ENCODE peak calls at places on chromosomes 6 and 20, in ten cellular contexts. J is Peyer's patch, B is colonic mucosa, O is BJ, R is A549, X is fibroblast of pulmonary artery, S is AG10803, Z is tibial artery, V is PC-9, F is fibroblast of the aortic adventitia. G is an unnamed sample.

GRCh38 chr20:23147964-23148720 is 62.0 kb upstream of the CD93 start:
- DNase-seq in R (peak), O (peak), V (peak), F (peak), Z (peak), S (peak), X (peak), J (peak), B (peak), G (peak)

GRCh38 chr20:48047453-48047852 is 262.2 kb upstream of the SULF2 start:
- DNase-seq in R (no peak), X (peak), O (no peak), Z (no peak), S (no peak), F (no peak), V (no peak), B (no peak), J (no peak), G (no peak)

GRCh38 chr6:157716553-157716952 is 106.5 kb upstream of the SNX9 start:
- DNase-seq in R (no peak), V (no peak), B (no peak), F (peak), O (no peak), J (no peak), Z (no peak), X (no peak), S (peak), G (no peak)

GRCh38 chr20:62362991-62363919 is 3.9 kb downstream of the LAMA5 start:
- DNase-seq in S (no peak), R (no peak), J (no peak), B (no peak), X (no peak), O (no peak), F (no peak), V (no peak), Z (no peak), G (no peak)

GRCh38 chr6:68990313-68990712 is 355.2 kb downstream of the ADGRB3 start:
- DNase-seq in X (no peak), O (no peak), S (no peak), F (no peak), B (no peak), V (no peak), J (no peak), R (no peak), Z (no peak), G (no peak)

GRCh38 chr6:17714879-17715860 is 8.4 kb upstream of the NUP153 start:
- DNase-seq in R (peak), V (peak), S (peak), O (peak), B (no peak), F (peak), Z (peak), X (peak), J (no peak), G (peak)

GRCh38 chr6:169289671-169290408 is 36.2 kb upstream of the THBS2 start:
- DNase-seq in X (peak), S (peak), F (peak), J (no peak), V (no peak), R (no peak), B (no peak), O (no peak), Z (peak), G (peak)

GRCh38 chr20:46688151-46689081 is 828 bp downstream of the TP53RK start:
- DNase-seq in B (no peak), Z (peak), J (no peak), R (no peak), F (peak), S (no peak), O (no peak), X (peak), V (no peak), G (peak)

GRCh38 chr6:4678506-4679300 is 97.5 kb upstream of the CDYL start:
- DNase-seq in J (no peak), O (no peak), X (no peak), B (no peak), R (no peak), S (no peak), Z (no peak), V (no peak), F (no peak), G (no peak)

GRCh38 chr20:24657878-24658620 is 188.6 kb downstream of the SYNDIG1 start:
- DNase-seq in R (no peak), X (no peak), F (no peak), V (no peak), S (no peak), O (no peak), J (no peak), Z (no peak), B (no peak), G (no peak)

GRCh38 chr6:60754879-60755278 is 1531.1 kb downstream of the KHDRBS2 start:
- DNase-seq in R (no peak), B (no peak), X (no peak), Z (no peak), V (no peak), S (no peak), J (no peak), F (no peak), O (no peak), G (no peak)

GRCh38 chr6:56954389-56955170 is at the start of gene BEND6:
- DNase-seq in B (peak), Z (peak), X (peak), O (no peak), R (peak), S (peak), J (peak), F (peak), V (peak), G (peak)

GRCh38 chr6:9704989-9705388 is 709.9 kb downstream of the TFAP2A start:
- DNase-seq in V (no peak), F (no peak), J (no peak), B (no peak), S (no peak), X (no peak), O (no peak), Z (no peak), R (peak), G (no peak)

GRCh38 chr20:33401042-33401921 is at the start of gene CDK5RAP1:
- DNase-seq in F (peak), V (peak), R (peak), S (peak), J (peak), Z (peak), B (peak), O (peak), X (peak), G (peak)

GRCh38 chr6:15061176-15061575 is 184.7 kb upstream of the JARID2 start:
- DNase-seq in B (no peak), R (no peak), Z (no peak), O (no peak), J (no peak), F (no peak), V (no peak), S (no peak), X (no peak), G (no peak)

GRCh38 chr20:49557449-49557848 is 10.5 kb downstream of the PTGIS start:
- DNase-seq in X (no peak), V (no peak), O (no peak), S (peak), B (no peak), J (no peak), F (peak), R (no peak), Z (no peak), G (no peak)

GRCh38 chr20:60467771-60468170 is 509.5 kb downstream of the CDH26 start:
- DNase-seq in V (no peak), X (no peak), O (no peak), Z (no peak), J (no peak), S (no peak), R (no peak), B (no peak), F (no peak), G (no peak)

GRCh38 chr6:36911946-36912555 is 26.3 kb downstream of the C6orf89 start:
- DNase-seq in F (no peak), X (no peak), R (no peak), V (no peak), O (no peak), J (no peak), B (no peak), Z (no peak), S (no peak), G (no peak)

GRCh38 chr6:20334961-20335360 is 66.7 kb upstream of the E2F3 start:
- DNase-seq in X (no peak), J (no peak), R (no peak), S (no peak), F (no peak), B (no peak), O (no peak), Z (no peak), V (no peak), G (no peak)

GRCh38 chr6:107652526-107653182 is 162.7 kb downstream of the SOBP start:
- DNase-seq in V (no peak), B (no peak), O (no peak), F (peak), S (no peak), R (no peak), X (peak), Z (no peak), J (no peak), G (no peak)

GRCh38 chr6:122730775-122731386 is 48.6 kb upstream of the FABP7 start:
- DNase-seq in Z (no peak), R (no peak), O (peak), J (no peak), B (no peak), X (peak), V (no peak), F (peak), S (peak), G (peak)

GRCh38 chr20:36777576-36777975 is 4.0 kb upstream of the DSN1 start:
- DNase-seq in J (no peak), Z (no peak), F (no peak), V (no peak), R (no peak), B (no peak), S (no peak), X (no peak), O (no peak), G (no peak)

GRCh38 chr6:143966291-143966690 is 41.8 kb downstream of the PLAGL1 start:
- DNase-seq in X (no peak), S (no peak), B (no peak), Z (no peak), O (no peak), J (no peak), R (no peak), F (no peak), V (no peak), G (no peak)

DNA sequence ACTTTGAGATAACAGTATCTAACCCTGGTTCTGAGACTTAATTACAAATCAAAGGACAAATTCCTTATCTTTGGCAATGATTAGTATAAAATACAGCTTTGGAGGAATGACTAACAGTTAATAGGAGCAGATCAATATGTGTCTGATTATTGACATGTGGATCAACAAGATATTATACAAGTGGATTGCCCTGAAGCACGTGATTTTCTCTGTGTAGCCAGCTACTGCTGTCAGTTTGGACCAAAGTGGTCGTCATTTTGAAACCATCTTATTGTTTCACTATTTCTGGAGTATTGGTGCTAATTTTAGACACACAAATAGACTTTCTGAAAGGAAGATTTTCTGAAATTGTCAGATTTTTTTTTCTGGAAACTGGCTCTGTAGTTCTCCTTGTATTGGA is 6.2 kb upstream of the FLRT3 start:
- DNase-seq in J (no peak), B (no peak), V (no peak), S (no peak), F (no peak), X (no peak), R (no peak), Z (no peak), O (no peak), G (no peak)
- H3K4me3 ChIP-seq in J (no peak), B (no peak), V (no peak), S (no peak), F (no peak), X (no peak), R (no peak), Z (no peak), O (no peak), G (no peak)

GRCh38 chr20:35698298-35699126 is 640 bp downstream of the NFS1 start:
- DNase-seq in Z (no peak), S (no peak), F (no peak), R (peak), B (peak), J (no peak), V (no peak), X (no peak), O (no peak), G (no peak)

GRCh38 chr20:35697696-35698297 is 1.4 kb downstream of the NFS1 start:
- DNase-seq in X (no peak), Z (no peak), R (no peak), S (no peak), F (no peak), B (no peak), J (no peak), O (no peak), V (no peak), G (no peak)

GRCh38 chr20:35699914-35700624 is 864 bp downstream of the ROMO1 start:
- DNase-seq in Z (no peak), O (no peak), J (no peak), X (no peak), F (peak), S (no peak), R (no peak), B (no peak), V (no peak), G (no peak)

GRCh38 chr20:35700625-35701148 is 1.5 kb downstream of the ROMO1 start:
- DNase-seq in B (no peak), R (peak), X (no peak), V (no peak), F (no peak), Z (no peak), S (no peak), O (no peak), J (no peak), G (no peak)

GRCh38 chr20:35699127-35699913 is at the start of the genes NFS1 and ROMO1:
- DNase-seq in V (peak), F (peak), X (peak), O (peak), Z (peak), S (peak), B (peak), R (peak), J (peak), G (peak)
- TF ChIP-seq CTCF in V (no peak), F (peak), X (no peak), O (peak), Z (peak), S (peak), B (no peak), R (peak), J (peak), G (no peak)

GRCh38 chr6:106084973-106085686 is 1.0 kb upstream of the PRDM1 start:
- DNase-seq in X (peak), F (no peak), B (no peak), R (no peak), Z (no peak), S (peak), O (no peak), V (peak), J (no peak), G (peak)

GRCh38 chr6:106085687-106085983 is 501 bp upstream of the PRDM1 start:
- DNase-seq in J (no peak), O (no peak), F (no peak), X (no peak), B (no peak), V (no peak), Z (no peak), R (no peak), S (no peak), G (no peak)

GRCh38 chr6:106083618-106084017 is 2.5 kb upstream of the PRDM1 start:
- DNase-seq in J (no peak), B (no peak), Z (no peak), S (peak), F (no peak), V (no peak), O (no peak), X (no peak), R (no peak), G (no peak)

GRCh38 chr6:106082735-106083398 is 3.3 kb upstream of the PRDM1 start:
- DNase-seq in B (no peak), O (no peak), F (peak), J (no peak), Z (no peak), V (no peak), X (peak), S (peak), R (no peak), G (peak)

GRCh38 chr6:106084106-106084963 is 1.8 kb upstream of the PRDM1 start:
- DNase-seq in J (no peak), V (no peak), X (peak), R (peak), B (peak), O (no peak), F (peak), S (peak), Z (no peak), G (peak)
- H3K4me3 ChIP-seq in J (no peak), V (no peak), X (no peak), R (no peak), B (no peak), O (no peak), F (no peak), S (no peak), Z (no peak), G (no peak)

GRCh38 chr6:128598561-128598960 is 78.2 kb upstream of the PTPRK start:
- DNase-seq in R (no peak), S (no peak), Z (no peak), V (peak), X (no peak), O (no peak), F (no peak), J (no peak), B (no peak), G (no peak)

GRCh38 chr6:128599036-128599435 is 78.6 kb upstream of the PTPRK start:
- DNase-seq in J (no peak), F (no peak), Z (no peak), V (peak), S (no peak), R (no peak), B (no peak), X (no peak), O (no peak), G (no peak)

GRCh38 chr6:128597004-128597403 is 76.6 kb upstream of the PTPRK start:
- DNase-seq in X (no peak), J (no peak), Z (no peak), S (no peak), V (no peak), F (no peak), B (no peak), R (no peak), O (no peak), G (no peak)

GRCh38 chr6:128600397-128600951 is 80.1 kb upstream of the PTPRK start:
- DNase-seq in B (no peak), J (no peak), Z (no peak), O (peak), R (peak), V (peak), S (peak), F (peak), X (peak), G (peak)

DNA sequence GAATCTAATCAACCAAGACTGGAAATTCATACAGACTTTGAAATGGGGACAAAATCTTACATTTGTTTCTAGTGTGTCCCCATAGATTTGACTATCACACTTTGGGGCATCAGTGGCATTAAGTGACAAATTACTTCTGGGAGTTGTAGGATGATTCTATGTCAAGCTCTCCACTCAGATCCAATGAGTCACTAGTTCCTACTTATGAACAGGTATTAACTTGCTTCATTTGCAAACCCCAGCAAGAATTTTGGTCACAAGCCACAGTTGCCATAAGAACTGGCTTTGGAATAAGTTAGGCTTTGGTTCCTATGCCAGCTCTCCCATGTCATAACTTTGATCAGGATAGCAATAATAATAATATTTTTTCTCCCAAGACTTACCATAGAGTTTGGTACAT is 77.6 kb upstream of the PTPRK start:
- DNase-seq in X (no peak), V (peak), S (no peak), R (no peak), B (no peak), J (no peak), Z (no peak), F (no peak), O (no peak), G (no peak)
- TF ChIP-seq CTCF in X (no peak), V (no peak), S (no peak), R (no peak), B (no peak), J (no peak), Z (no peak), F (no peak), O (no peak), G (no peak)

GRCh38 chr6:167094436-167094819 is 28.5 kb upstream of the CCR6 start:
- DNase-seq in S (no peak), J (no peak), X (peak), B (no peak), F (peak), Z (no peak), O (no peak), R (no peak), V (no peak), G (no peak)
- H3K4me3 ChIP-seq in S (no peak), J (peak), X (no peak), B (no peak), F (no peak), Z (no peak), O (no peak), R (no peak), V (no peak), G (no peak)

DNA sequence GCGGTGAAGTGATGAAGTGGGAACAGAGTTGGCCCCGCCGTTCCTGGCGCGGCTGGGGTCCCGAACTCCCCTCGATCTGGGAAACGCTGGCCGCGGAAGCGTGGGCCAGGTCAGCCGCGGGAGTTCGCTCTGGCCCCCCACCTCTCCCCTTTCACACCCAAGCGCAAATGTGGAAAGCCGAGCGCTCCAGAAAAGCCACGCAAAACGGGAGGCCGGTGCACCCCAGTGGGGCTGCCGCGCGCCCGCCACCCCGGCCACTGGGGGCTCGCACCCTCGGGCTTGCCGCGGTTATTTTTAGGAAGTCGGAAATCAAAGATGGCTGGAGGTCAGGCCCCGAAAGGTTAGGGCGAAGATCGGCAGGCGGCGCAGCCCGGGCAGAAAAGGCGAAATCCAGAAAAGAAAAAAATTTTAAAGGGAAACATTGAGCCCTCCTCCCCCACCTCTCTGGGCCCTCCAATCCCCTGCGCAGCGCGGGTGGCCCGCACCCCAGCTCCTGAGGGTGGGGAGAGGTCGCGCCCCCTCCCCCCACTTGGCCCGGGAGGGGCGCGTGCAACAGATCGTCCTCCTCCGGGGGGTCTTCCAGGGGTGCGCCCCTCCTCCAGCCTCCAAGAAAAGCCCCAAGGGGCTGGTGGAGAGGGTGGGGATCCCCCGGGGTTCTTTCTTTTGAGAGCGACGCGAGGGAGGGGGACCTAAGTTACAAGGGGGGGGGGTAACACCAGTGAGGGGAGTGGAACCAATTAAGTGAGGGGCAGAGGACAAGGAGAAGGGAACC is 915 bp downstream of the SALL4 start:
- DNase-seq in R (peak), F (no peak), O (no peak), B (no peak), S (no peak), V (no peak), Z (no peak), J (no peak), X (no peak), G (no peak)
- TF ChIP-seq CTCF in R (peak), F (no peak), O (peak), B (no peak), S (peak), V (no peak), Z (no peak), J (no peak), X (peak), G (peak)

GRCh38 chr20:11229772-11230171 is 556.0 kb upstream of the JAG1 start:
- DNase-seq in X (peak), B (no peak), V (peak), F (peak), J (no peak), Z (peak), O (peak), S (peak), R (peak), G (peak)
- H3K4me3 ChIP-seq in X (no peak), B (no peak), V (peak), F (peak), J (no peak), Z (no peak), O (no peak), S (no peak), R (no peak), G (no peak)

GRCh38 chr6:35804996-35805736 is at the start of gene LHFPL5:
- DNase-seq in B (peak), O (no peak), R (peak), V (no peak), F (no peak), X (peak), J (peak), S (no peak), Z (no peak), G (peak)
- TF ChIP-seq CTCF in B (no peak), O (no peak), R (no peak), V (no peak), F (no peak), X (no peak), J (no peak), S (no peak), Z (no peak), G (peak)

G was measured in fibroblast of villous mesenchyme.